ENCODE peak calls at places on chromosome 1, in four cellular contexts. Y is right lobe of liver, D is amniotic stem cell, B is mesothelial cell of epicardium. O is an unnamed sample.

GRCh38 chr1:207223162-207223561 is 98.3 kb upstream of the CD55 start:
- DNase-seq in D (no peak), Y (no peak), B (no peak), O (no peak)

GRCh38 chr1:153970346-153970745 is 2.6 kb downstream of the CREB3L4 start:
- DNase-seq in D (no peak), B (no peak), Y (no peak), O (no peak)

GRCh38 chr1:15799928-15800835 is 7.3 kb downstream of the UQCRHL start:
- DNase-seq in D (no peak), Y (peak), B (peak), O (peak)

GRCh38 chr1:6975991-6976390 is 190.7 kb downstream of the CAMTA1 start:
- DNase-seq in Y (no peak), D (no peak), B (no peak), O (no peak)

GRCh38 chr1:226635456-226635941 is 86.9 kb downstream of the STUM start:
- DNase-seq in D (no peak), B (no peak), Y (no peak), O (no peak)

GRCh38 chr1:9655127-9655723 is 3.7 kb downstream of the PIK3CD start:
- DNase-seq in D (no peak), B (no peak), Y (no peak), O (no peak)

GRCh38 chr1:10283318-10283984 is 73.1 kb downstream of the KIF1B start:
- DNase-seq in D (no peak), B (no peak), Y (no peak), O (no peak)

GRCh38 chr1:152869808-152870419 is 8.2 kb upstream of the SMCP start:
- DNase-seq in Y (peak), D (peak), B (peak), O (peak)

GRCh38 chr1:8571200-8571984 is 246.0 kb downstream of the RERE start:
- DNase-seq in D (no peak), B (no peak), Y (peak), O (peak)

GRCh38 chr1:226884966-226885820 is 14.8 kb downstream of the PSEN2 start:
- DNase-seq in B (no peak), D (no peak), Y (no peak), O (no peak)

GRCh38 chr1:35288761-35289160 is 20.3 kb downstream of the ZMYM4 start:
- DNase-seq in B (no peak), Y (no peak), D (peak), O (no peak)

GRCh38 chr1:58854576-58854975 is 70.7 kb upstream of the JUN start:
- DNase-seq in B (no peak), Y (no peak), D (no peak), O (no peak)

O was measured in HuH-7.